ENCODE peak calls at places on chromosome 1, in nine cellular contexts. Z is cerebellum; H is C1 segment of cervical spinal cord; A is IMR-90; K is pancreas; V is hippocampal formation; M is stimulated activated CD4-positive, alpha-beta T cell treated with anti-CD3 and anti-CD28 coated beads, Interleukin-12 subunit alpha, Interleukin-12 subunit beta, amount 100 ng/mL, for 4 hours; N is posterior cingulate gyrus; B is brain microvascular endothelial cell. U is an unnamed sample.
A peak's percentile ranks its signal among the peaks of the same experiment; 100 is the strongest.

GRCh38 chr1:218317061-218317460 is 28.1 kb upstream of the TGFB2 start:
- DNase-seq in M (no peak), H (no peak), K (no peak), Z (no peak), V (no peak), N (no peak), B (no peak), A (no peak), U (no peak)

GRCh38 chr1:91578320-91579109 is 77.9 kb downstream of the CDC7 start:
- DNase-seq in N (no peak), B (no peak), Z (no peak), M (no peak), A (no peak), H (no peak), K (no peak), V (no peak), U (no peak)

GRCh38 chr1:61301824-61302652 is 219.7 kb downstream of the NFIA start:
- DNase-seq in N (no peak), H (no peak), V (no peak), K (no peak), M (no peak), Z (no peak), B (peak; percentile 77), A (peak; percentile 80), U (peak; percentile 60)

GRCh38 chr1:210707300-210707699 is 378.6 kb downstream of the HHAT start:
- DNase-seq in Z (no peak), M (no peak), B (no peak), V (no peak), N (no peak), H (no peak), K (no peak), A (no peak), U (no peak)

GRCh38 chr1:228918335-228918734 is 183.1 kb downstream of the RHOU start:
- DNase-seq in Z (no peak), K (no peak), B (no peak), N (no peak), V (no peak), H (no peak), M (no peak), A (no peak), U (no peak)

GRCh38 chr1:40477680-40478057 is 579 bp downstream of the ZFP69 start:
- DNase-seq in K (no peak), B (peak; percentile 2), A (peak; percentile 16), V (no peak), N (peak; percentile 14), H (no peak), M (peak; percentile 18), Z (peak; percentile 29), U (peak; percentile 22)

GRCh38 chr1:64476251-64476952 is 6.5 kb downstream of the CACHD1 start:
- DNase-seq in N (no peak), V (no peak), Z (no peak), A (peak; percentile 87), B (peak; percentile 71), M (no peak), H (no peak), K (no peak), U (no peak)

GRCh38 chr1:168755800-168756418 is 26.9 kb upstream of the DPT start:
- DNase-seq in N (no peak), H (no peak), V (no peak), K (no peak), A (no peak), Z (no peak), M (no peak), B (no peak), U (no peak)

GRCh38 chr1:40750326-40750975 is 33.1 kb upstream of the KCNQ4 start:
- DNase-seq in Z (no peak), A (peak; percentile 47), K (no peak), V (no peak), M (no peak), H (no peak), N (no peak), B (no peak), U (no peak)

GRCh38 chr1:168751195-168751650 is 22.2 kb upstream of the DPT start:
- DNase-seq in B (no peak), K (no peak), H (no peak), V (no peak), N (no peak), A (no peak), Z (no peak), M (no peak), U (no peak)

GRCh38 chr1:110872745-110873435 is at the start of gene CD53:
- DNase-seq in K (no peak), Z (no peak), B (no peak), V (peak; percentile 12), N (no peak), H (no peak), M (no peak), A (no peak), U (peak; percentile 72)

GRCh38 chr1:225923381-225923691 is 714 bp downstream of the PYCR2 start:
- DNase-seq in A (no peak), M (no peak), N (no peak), B (no peak), K (no peak), Z (no peak), H (no peak), V (no peak), U (no peak)

GRCh38 chr1:77081834-77082233 is 137.4 kb downstream of the PIGK start:
- DNase-seq in Z (no peak), A (no peak), K (no peak), H (no peak), V (no peak), B (no peak), N (no peak), M (no peak), U (no peak)

GRCh38 chr1:7526196-7526866 is 244.8 kb upstream of the VAMP3 start:
- DNase-seq in B (no peak), Z (no peak), N (no peak), V (no peak), K (peak; percentile 26), A (no peak), M (no peak), H (no peak), U (no peak)

GRCh38 chr1:31374511-31375196 is 1.8 kb upstream of the FABP3 start:
- DNase-seq in H (no peak), B (no peak), V (no peak), K (no peak), A (peak; percentile 67), M (no peak), N (no peak), Z (peak; percentile 67), U (no peak)

GRCh38 chr1:27528701-27529637 is 39.0 kb upstream of the WASF2 start:
- DNase-seq in K (no peak), H (no peak), A (peak; percentile 79), B (no peak), Z (peak; percentile 84), V (peak; percentile 47), N (peak; percentile 79), M (no peak), U (no peak)

GRCh38 chr1:204171751-204172178 is 5.6 kb upstream of the REN start:
- DNase-seq in A (peak; percentile 86), M (no peak), H (no peak), V (no peak), N (no peak), B (peak; percentile 31), Z (no peak), K (no peak), U (no peak)